ENCODE peak calls at places on chromosomes 13 and 19, in nine cellular contexts. One of them, this sample, is unnamed.

GRCh38 chr13:88071371-88071770 is 400.2 kb downstream of the SLITRK5 start:
- DNase-seq in B cell: no peak
- DNase-seq in nucleus accumbens: no peak
- DNase-seq in cardiac fibroblast: no peak
- DNase-seq in stimulated activated CD4-positive, alpha-beta T cell treated with anti-CD3 and anti-CD28 coated beads, Interleukin-2, amount 100 ng/mL, for 48 hours: no peak
- DNase-seq in neural crest cell: no peak
- DNase-seq in tibial nerve: no peak
- DNase-seq in effector memory CD4-positive, alpha-beta T cell: no peak
- DNase-seq in NAMALWA: no peak
- DNase-seq in this sample: no peak

GRCh38 chr19:1154731-1155351 is 19.2 kb downstream of the SBNO2 start:
- DNase-seq in B cell: no peak
- DNase-seq in nucleus accumbens: no peak
- DNase-seq in cardiac fibroblast: peak
- DNase-seq in stimulated activated CD4-positive, alpha-beta T cell treated with anti-CD3 and anti-CD28 coated beads, Interleukin-2, amount 100 ng/mL, for 48 hours: no peak
- DNase-seq in neural crest cell: no peak
- DNase-seq in tibial nerve: peak
- DNase-seq in effector memory CD4-positive, alpha-beta T cell: no peak
- DNase-seq in NAMALWA: no peak
- DNase-seq in this sample: no peak

GRCh38 chr19:719081-719512 is 10.4 kb downstream of the PALM start:
- DNase-seq in B cell: no peak
- DNase-seq in nucleus accumbens: peak
- DNase-seq in cardiac fibroblast: peak
- DNase-seq in stimulated activated CD4-positive, alpha-beta T cell treated with anti-CD3 and anti-CD28 coated beads, Interleukin-2, amount 100 ng/mL, for 48 hours: no peak
- DNase-seq in neural crest cell: no peak
- DNase-seq in tibial nerve: peak
- DNase-seq in effector memory CD4-positive, alpha-beta T cell: no peak
- DNase-seq in NAMALWA: no peak
- DNase-seq in this sample: no peak

GRCh38 chr19:58021541-58022282 is 12.1 kb upstream of the ZSCAN1 start:
- DNase-seq in B cell: peak
- DNase-seq in nucleus accumbens: peak
- DNase-seq in cardiac fibroblast: peak
- DNase-seq in stimulated activated CD4-positive, alpha-beta T cell treated with anti-CD3 and anti-CD28 coated beads, Interleukin-2, amount 100 ng/mL, for 48 hours: peak
- DNase-seq in neural crest cell: peak
- DNase-seq in tibial nerve: peak
- DNase-seq in effector memory CD4-positive, alpha-beta T cell: peak
- DNase-seq in NAMALWA: peak
- DNase-seq in this sample: no peak

GRCh38 chr19:52935434-52935833 is 12.2 kb upstream of the ZNF888 start:
- DNase-seq in B cell: no peak
- DNase-seq in nucleus accumbens: no peak
- DNase-seq in cardiac fibroblast: peak
- DNase-seq in stimulated activated CD4-positive, alpha-beta T cell treated with anti-CD3 and anti-CD28 coated beads, Interleukin-2, amount 100 ng/mL, for 48 hours: no peak
- DNase-seq in neural crest cell: no peak
- DNase-seq in tibial nerve: no peak
- DNase-seq in effector memory CD4-positive, alpha-beta T cell: no peak
- DNase-seq in NAMALWA: no peak
- DNase-seq in this sample: no peak

GRCh38 chr13:27379694-27380596 is 44.5 kb upstream of the GTF3A start:
- DNase-seq in B cell: no peak
- DNase-seq in nucleus accumbens: no peak
- DNase-seq in cardiac fibroblast: peak
- DNase-seq in stimulated activated CD4-positive, alpha-beta T cell treated with anti-CD3 and anti-CD28 coated beads, Interleukin-2, amount 100 ng/mL, for 48 hours: peak
- DNase-seq in neural crest cell: peak
- DNase-seq in tibial nerve: peak
- DNase-seq in effector memory CD4-positive, alpha-beta T cell: peak
- DNase-seq in NAMALWA: peak
- DNase-seq in this sample: peak

GRCh38 chr13:45113809-45114208 is 6.5 kb upstream of the GTF2F2 start:
- DNase-seq in B cell: no peak
- DNase-seq in nucleus accumbens: no peak
- DNase-seq in cardiac fibroblast: no peak
- DNase-seq in stimulated activated CD4-positive, alpha-beta T cell treated with anti-CD3 and anti-CD28 coated beads, Interleukin-2, amount 100 ng/mL, for 48 hours: no peak
- DNase-seq in neural crest cell: no peak
- DNase-seq in tibial nerve: no peak
- DNase-seq in effector memory CD4-positive, alpha-beta T cell: no peak
- DNase-seq in NAMALWA: no peak
- DNase-seq in this sample: no peak

GRCh38 chr19:12838182-12838890 is at the start of gene MAST1:
- DNase-seq in B cell: no peak
- DNase-seq in nucleus accumbens: no peak
- DNase-seq in cardiac fibroblast: peak
- DNase-seq in stimulated activated CD4-positive, alpha-beta T cell treated with anti-CD3 and anti-CD28 coated beads, Interleukin-2, amount 100 ng/mL, for 48 hours: no peak
- DNase-seq in neural crest cell: peak
- DNase-seq in tibial nerve: no peak
- DNase-seq in effector memory CD4-positive, alpha-beta T cell: peak
- DNase-seq in NAMALWA: peak
- DNase-seq in this sample: peak

GRCh38 chr13:19155321-19155861 is 26.2 kb downstream of the TUBA3C start:
- DNase-seq in B cell: no peak
- DNase-seq in nucleus accumbens: no peak
- DNase-seq in cardiac fibroblast: no peak
- DNase-seq in stimulated activated CD4-positive, alpha-beta T cell treated with anti-CD3 and anti-CD28 coated beads, Interleukin-2, amount 100 ng/mL, for 48 hours: no peak
- DNase-seq in neural crest cell: no peak
- DNase-seq in tibial nerve: no peak
- DNase-seq in effector memory CD4-positive, alpha-beta T cell: no peak
- DNase-seq in NAMALWA: no peak
- DNase-seq in this sample: no peak

GRCh38 chr13:51518847-51519246 is 65.4 kb upstream of the WDFY2 start:
- DNase-seq in B cell: no peak
- DNase-seq in nucleus accumbens: no peak
- DNase-seq in cardiac fibroblast: no peak
- DNase-seq in stimulated activated CD4-positive, alpha-beta T cell treated with anti-CD3 and anti-CD28 coated beads, Interleukin-2, amount 100 ng/mL, for 48 hours: no peak
- DNase-seq in neural crest cell: no peak
- DNase-seq in tibial nerve: no peak
- DNase-seq in effector memory CD4-positive, alpha-beta T cell: no peak
- DNase-seq in NAMALWA: no peak
- DNase-seq in this sample: peak

GRCh38 chr13:34243396-34243795 is 425.4 kb downstream of the RFC3 start:
- DNase-seq in B cell: no peak
- DNase-seq in nucleus accumbens: no peak
- DNase-seq in cardiac fibroblast: no peak
- DNase-seq in stimulated activated CD4-positive, alpha-beta T cell treated with anti-CD3 and anti-CD28 coated beads, Interleukin-2, amount 100 ng/mL, for 48 hours: no peak
- DNase-seq in neural crest cell: no peak
- DNase-seq in tibial nerve: no peak
- DNase-seq in effector memory CD4-positive, alpha-beta T cell: no peak
- DNase-seq in NAMALWA: no peak
- DNase-seq in this sample: no peak

GRCh38 chr19:56623006-56623405 is 20.0 kb upstream of the SMIM17 start:
- DNase-seq in B cell: no peak
- DNase-seq in nucleus accumbens: no peak
- DNase-seq in cardiac fibroblast: no peak
- DNase-seq in stimulated activated CD4-positive, alpha-beta T cell treated with anti-CD3 and anti-CD28 coated beads, Interleukin-2, amount 100 ng/mL, for 48 hours: no peak
- DNase-seq in neural crest cell: no peak
- DNase-seq in tibial nerve: no peak
- DNase-seq in effector memory CD4-positive, alpha-beta T cell: no peak
- DNase-seq in NAMALWA: no peak
- DNase-seq in this sample: no peak

GRCh38 chr19:46144756-46145155 is 3.3 kb upstream of the IGFL2 start:
- DNase-seq in B cell: no peak
- DNase-seq in nucleus accumbens: no peak
- DNase-seq in cardiac fibroblast: no peak
- DNase-seq in stimulated activated CD4-positive, alpha-beta T cell treated with anti-CD3 and anti-CD28 coated beads, Interleukin-2, amount 100 ng/mL, for 48 hours: no peak
- DNase-seq in neural crest cell: no peak
- DNase-seq in tibial nerve: no peak
- DNase-seq in effector memory CD4-positive, alpha-beta T cell: no peak
- DNase-seq in NAMALWA: no peak
- DNase-seq in this sample: no peak

GRCh38 chr13:84917252-84917878 is 881.9 kb downstream of the SLITRK6 start:
- DNase-seq in B cell: no peak
- DNase-seq in nucleus accumbens: no peak
- DNase-seq in cardiac fibroblast: peak
- DNase-seq in stimulated activated CD4-positive, alpha-beta T cell treated with anti-CD3 and anti-CD28 coated beads, Interleukin-2, amount 100 ng/mL, for 48 hours: no peak
- DNase-seq in neural crest cell: no peak
- DNase-seq in tibial nerve: no peak
- DNase-seq in effector memory CD4-positive, alpha-beta T cell: no peak
- DNase-seq in NAMALWA: peak
- DNase-seq in this sample: no peak

GRCh38 chr19:3186377-3186688 is 603 bp downstream of the NCLN start:
- DNase-seq in B cell: no peak
- DNase-seq in nucleus accumbens: no peak
- DNase-seq in cardiac fibroblast: no peak
- DNase-seq in stimulated activated CD4-positive, alpha-beta T cell treated with anti-CD3 and anti-CD28 coated beads, Interleukin-2, amount 100 ng/mL, for 48 hours: no peak
- DNase-seq in neural crest cell: no peak
- DNase-seq in tibial nerve: no peak
- DNase-seq in effector memory CD4-positive, alpha-beta T cell: no peak
- DNase-seq in NAMALWA: peak
- DNase-seq in this sample: no peak

GRCh38 chr13:28136916-28137315 is 1.4 kb upstream of the PAN3 start:
- DNase-seq in B cell: no peak
- DNase-seq in nucleus accumbens: no peak
- DNase-seq in cardiac fibroblast: no peak
- DNase-seq in stimulated activated CD4-positive, alpha-beta T cell treated with anti-CD3 and anti-CD28 coated beads, Interleukin-2, amount 100 ng/mL, for 48 hours: no peak
- DNase-seq in neural crest cell: no peak
- DNase-seq in tibial nerve: no peak
- DNase-seq in effector memory CD4-positive, alpha-beta T cell: no peak
- DNase-seq in NAMALWA: peak
- DNase-seq in this sample: no peak

GRCh38 chr19:17027428-17027816 is 812 bp upstream of the CPAMD8 start:
- DNase-seq in B cell: no peak
- DNase-seq in nucleus accumbens: no peak
- DNase-seq in cardiac fibroblast: no peak
- DNase-seq in stimulated activated CD4-positive, alpha-beta T cell treated with anti-CD3 and anti-CD28 coated beads, Interleukin-2, amount 100 ng/mL, for 48 hours: no peak
- DNase-seq in neural crest cell: no peak
- DNase-seq in tibial nerve: no peak
- DNase-seq in effector memory CD4-positive, alpha-beta T cell: no peak
- DNase-seq in NAMALWA: no peak
- DNase-seq in this sample: no peak

GRCh38 chr13:40261361-40261760 is 405.1 kb downstream of the FOXO1 start:
- DNase-seq in B cell: no peak
- DNase-seq in nucleus accumbens: no peak
- DNase-seq in cardiac fibroblast: no peak
- DNase-seq in stimulated activated CD4-positive, alpha-beta T cell treated with anti-CD3 and anti-CD28 coated beads, Interleukin-2, amount 100 ng/mL, for 48 hours: no peak
- DNase-seq in neural crest cell: no peak
- DNase-seq in tibial nerve: no peak
- DNase-seq in effector memory CD4-positive, alpha-beta T cell: no peak
- DNase-seq in NAMALWA: no peak
- DNase-seq in this sample: no peak

This sample was measured in occipital lobe.